ENCODE peak calls at places on chromosome 20, in eight cellular contexts. P is foreskin keratinocyte; J is AG10803; Z is NCI-H1417; Q is activated CD4-positive, alpha-beta T cell treated with anti-CD3 and anti-CD28 coated beads for 1 hour; W is astrocyte; R is fibroblast of lung; A is hypothalamus. K is an unnamed sample.

GRCh38 chr20:62994850-62995249 is 11.9 kb downstream of the BHLHE23 start:
- DNase-seq in Z (no peak), W (no peak), A (no peak), Q (no peak), R (no peak), J (no peak), P (no peak), K (no peak)

GRCh38 chr20:49344975-49345374 is 67.1 kb upstream of the ZNFX1 start:
- DNase-seq in J (peak), A (no peak), P (peak), W (peak), R (peak), Q (no peak), Z (no peak), K (peak)

GRCh38 chr20:63691711-63692435 is 4.6 kb upstream of the TNFRSF6B start:
- DNase-seq in R (no peak), Q (no peak), P (no peak), W (no peak), J (no peak), A (no peak), Z (no peak), K (no peak)

GRCh38 chr20:12113468-12114371 is 196.0 kb downstream of the BTBD3 start:
- DNase-seq in J (peak), Q (no peak), Z (no peak), R (peak), W (peak), A (no peak), P (no peak), K (peak)

GRCh38 chr20:54642733-54643667 is 167.6 kb downstream of the DOK5 start:
- DNase-seq in Q (no peak), W (peak), A (no peak), Z (no peak), P (no peak), R (peak), J (peak), K (no peak)

GRCh38 chr20:50496773-50497375 is 13.3 kb upstream of the PTPN1 start:
- DNase-seq in A (no peak), J (no peak), Z (no peak), R (peak), Q (no peak), P (peak), W (no peak), K (peak)

GRCh38 chr20:44065401-44066340 is 121.3 kb downstream of the JPH2 start:
- DNase-seq in A (no peak), J (no peak), Q (no peak), R (no peak), W (no peak), Z (no peak), P (no peak), K (no peak)

GRCh38 chr20:14599613-14600012 is 262.2 kb upstream of the FLRT3 start:
- DNase-seq in J (no peak), P (no peak), R (no peak), A (no peak), Z (no peak), Q (no peak), W (no peak), K (no peak)

GRCh38 chr20:44112456-44112855 is 74.5 kb downstream of the JPH2 start:
- DNase-seq in Q (no peak), R (no peak), P (no peak), A (no peak), J (no peak), W (no peak), Z (no peak), K (no peak)

GRCh38 chr20:50282592-50283241 is 92.1 kb downstream of the CEBPB start:
- DNase-seq in A (no peak), Z (no peak), Q (no peak), R (no peak), W (no peak), P (no peak), J (no peak), K (no peak)

GRCh38 chr20:11080776-11081406 is 407.1 kb upstream of the JAG1 start:
- DNase-seq in Q (no peak), R (no peak), J (no peak), A (no peak), W (no peak), Z (no peak), P (no peak), K (no peak)

GRCh38 chr20:50618537-50618936 is 72.8 kb downstream of the RIPOR3 start:
- DNase-seq in Q (no peak), A (no peak), R (no peak), P (no peak), W (no peak), Z (no peak), J (no peak), K (no peak)

GRCh38 chr20:3161316-3162079 is 1.8 kb upstream of the FASTKD5 start:
- DNase-seq in W (no peak), A (no peak), R (no peak), Z (no peak), J (no peak), Q (no peak), P (no peak), K (no peak)

GRCh38 chr20:24972341-24972740 is 20.2 kb downstream of the APMAP start:
- DNase-seq in R (no peak), P (no peak), W (no peak), Q (no peak), J (no peak), Z (no peak), A (no peak), K (no peak)

GRCh38 chr20:53574819-53575218 is 18.8 kb downstream of the ZNF217 start:
- DNase-seq in Z (no peak), R (no peak), Q (no peak), J (peak), W (no peak), A (no peak), P (no peak), K (no peak)

GRCh38 chr20:38649275-38649891 is 47.8 kb downstream of the ARHGAP40 start:
- DNase-seq in Z (peak), P (no peak), Q (no peak), W (peak), A (no peak), J (no peak), R (peak), K (peak)

GRCh38 chr20:16781496-16781895 is 33.3 kb downstream of the OTOR start:
- DNase-seq in R (no peak), W (no peak), P (no peak), A (no peak), Z (no peak), J (no peak), Q (no peak), K (no peak)

GRCh38 chr20:45176526-45176925 is 1.8 kb downstream of the PI3 start:
- DNase-seq in A (no peak), Q (no peak), J (no peak), W (no peak), P (no peak), Z (no peak), R (no peak), K (no peak)

GRCh38 chr20:51335329-51335841 is 207.1 kb downstream of the NFATC2 start:
- DNase-seq in P (peak), A (no peak), W (peak), J (peak), R (peak), Z (no peak), Q (no peak), K (peak)

K was measured in EL.